ENCODE peak calls at places on chromosome 17, in four cellular contexts. N is H1; E is CD8-positive, alpha-beta T cell; L is adipocyte. D is an unnamed sample. For H3K27me3, the result is how much of the 10 kb centered on the place peaks cover.

GRCh38 chr17:8016632-8017424 is 14.4 kb downstream of the GUCY2D start:
- DNase-seq in N (peak), E (peak), L (no peak), D (peak)

GRCh38 chr17:79739148-79740062 is 8.7 kb downstream of the ENPP7 start:
- DNase-seq in N (no peak), E (no peak), L (no peak), D (no peak)

GRCh38 chr17:74922694-74923537 is at the start of gene USH1G:
- DNase-seq in N (no peak), E (no peak), L (peak), D (no peak)

GRCh38 chr17:18248300-18248731 is 10.2 kb downstream of the FLII start:
- DNase-seq in N (no peak), E (peak), L (peak), D (no peak)

GRCh38 chr17:42917236-42917603 is 16.6 kb downstream of the G6PC1 start:
- DNase-seq in N (no peak), E (no peak), L (no peak), D (no peak)

GRCh38 chr17:57557793-57558681 is 187.1 kb downstream of the CCDC182 start:
- DNase-seq in N (no peak), E (no peak), L (peak), D (peak)

GRCh38 chr17:56735842-56736241 is 97.9 kb downstream of the C17orf67 start:
- DNase-seq in N (no peak), E (no peak), L (no peak), D (no peak)

GRCh38 chr17:57902800-57903759 is 52.1 kb downstream of the CUEDC1 start:
- DNase-seq in N (no peak), E (no peak), L (peak), D (peak)

DNA sequence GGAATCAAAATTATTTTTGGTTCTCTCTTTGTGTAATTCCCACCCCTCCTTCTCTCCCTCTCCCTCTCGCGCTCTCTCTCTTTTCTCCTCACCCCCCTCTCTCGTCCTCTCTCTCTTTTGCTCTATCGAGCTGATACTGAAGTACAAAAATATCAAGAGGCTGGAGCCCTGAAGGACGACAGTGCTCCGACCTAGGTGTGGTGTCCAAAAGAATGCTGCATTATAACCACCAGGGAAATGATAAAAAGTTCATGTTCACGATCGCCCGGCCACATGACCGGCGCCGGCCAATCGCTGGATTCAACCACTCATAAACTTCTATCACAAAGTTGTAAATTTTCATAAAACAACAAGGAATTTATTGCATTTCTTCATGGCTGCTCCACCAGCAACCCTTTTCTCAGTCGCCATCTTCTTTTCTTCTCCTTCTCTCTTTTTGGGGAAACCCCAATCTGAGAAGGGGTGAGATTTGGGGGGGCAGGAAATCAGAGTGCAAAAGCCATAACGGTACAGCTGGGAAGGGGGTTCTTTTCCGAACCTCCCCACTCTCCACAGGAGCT is at the start of gene HOXB6:
- DNase-seq in N (no peak), E (no peak), L (no peak), D (no peak)
- H3K27me3 ChIP-seq in N (half or more), E (under half), L (under half), D (half or more)

GRCh38 chr17:39600469-39601009 is 7.2 kb downstream of the NEUROD2 start:
- DNase-seq in N (no peak), E (no peak), L (no peak), D (no peak)

GRCh38 chr17:39601010-39601597 is 6.6 kb downstream of the NEUROD2 start:
- DNase-seq in N (no peak), E (no peak), L (no peak), D (no peak)

GRCh38 chr17:39602533-39603303 is 5.0 kb downstream of the NEUROD2 start:
- DNase-seq in N (no peak), E (no peak), L (no peak), D (no peak)

GRCh38 chr17:39603304-39604016 is 4.3 kb downstream of the NEUROD2 start:
- DNase-seq in N (no peak), E (no peak), L (no peak), D (no peak)

DNA sequence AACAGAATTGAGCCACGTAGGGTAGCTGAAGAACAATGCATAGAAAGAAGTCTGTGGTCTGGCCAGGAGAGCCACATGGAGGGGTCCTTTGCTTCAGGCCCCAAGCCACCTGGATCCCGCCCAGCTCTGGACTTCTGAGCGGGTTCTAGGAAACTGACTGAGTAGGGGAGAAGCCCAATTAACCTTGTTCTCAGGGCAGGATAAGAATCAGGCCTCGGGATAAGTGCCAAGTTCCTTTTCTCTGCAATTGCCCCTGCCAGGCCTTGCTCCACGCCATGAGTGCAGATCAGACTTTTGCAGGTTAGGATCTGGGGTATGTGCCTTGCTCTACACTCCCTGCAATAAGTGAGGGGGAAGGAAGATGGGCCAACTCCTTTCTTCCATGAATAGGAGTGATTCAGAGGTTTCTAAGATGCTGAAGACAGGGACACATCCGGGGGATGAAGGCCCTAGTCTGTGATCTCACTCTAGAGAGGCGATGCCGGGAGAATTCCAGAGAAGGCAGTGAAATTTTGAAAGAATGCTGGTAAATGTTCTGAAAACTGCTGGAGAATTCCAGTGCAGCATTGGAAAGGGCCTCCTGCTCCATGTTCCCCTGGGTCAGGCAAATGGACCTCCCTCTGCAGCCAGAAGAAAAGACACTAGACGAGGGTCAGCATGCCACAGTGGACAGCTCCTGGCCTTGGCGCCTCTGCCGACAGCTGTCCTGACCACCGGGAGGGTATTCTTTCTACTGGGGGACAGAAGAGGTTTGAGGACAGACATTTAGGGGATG is 5.8 kb downstream of the NEUROD2 start:
- DNase-seq in N (no peak), E (no peak), L (no peak), D (no peak)
- H3K27me3 ChIP-seq in N (half or more), E (half or more), L (half or more), D (half or more)

GRCh38 chr17:1150863-1151685 is 28.7 kb downstream of the ABR start:
- DNase-seq in N (no peak), E (no peak), L (no peak), D (no peak)

GRCh38 chr17:1156864-1157263 is 22.9 kb downstream of the ABR start:
- DNase-seq in N (no peak), E (no peak), L (no peak), D (no peak)

GRCh38 chr17:1154704-1155103 is 25.1 kb downstream of the ABR start:
- DNase-seq in N (no peak), E (no peak), L (no peak), D (no peak)

GRCh38 chr17:1149869-1150268 is 29.9 kb downstream of the ABR start:
- DNase-seq in N (no peak), E (no peak), L (no peak), D (no peak)

GRCh38 chr17:1153795-1154546 is 25.8 kb downstream of the ABR start:
- DNase-seq in N (no peak), E (no peak), L (peak), D (peak)
- H3K27me3 ChIP-seq in N (under half), E (under half), L (under half), D (under half)

DNA sequence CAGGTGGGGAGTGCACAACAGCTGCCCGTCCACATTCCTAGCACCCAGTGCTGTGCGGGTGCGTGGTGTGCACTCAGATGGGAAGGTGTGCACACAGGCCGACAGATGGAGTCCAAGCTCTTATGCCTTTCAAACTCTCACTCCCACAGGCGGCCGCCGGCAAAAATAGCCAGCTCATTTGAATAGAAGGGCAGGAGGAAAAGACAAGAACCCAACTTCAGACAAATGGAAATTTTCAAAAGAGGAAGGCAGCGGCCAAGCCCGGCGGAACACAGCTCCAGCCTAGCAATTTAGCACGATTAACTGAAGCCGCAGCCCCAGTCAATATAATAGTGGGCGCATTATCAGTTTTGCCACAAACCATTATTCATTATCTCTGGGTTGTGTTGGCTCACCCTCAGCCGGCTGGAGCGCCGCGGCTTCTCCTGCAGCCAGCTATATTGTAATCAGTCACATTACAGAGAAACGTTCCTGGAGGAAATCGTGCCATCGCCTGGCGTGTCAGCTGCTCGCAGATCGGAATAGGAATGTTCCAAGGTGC is 103.9 kb upstream of the SEC14L1 start:
- DNase-seq in N (no peak), E (no peak), L (no peak), D (no peak)
- H3K27me3 ChIP-seq in N (under half), E (under half), L (half or more), D (under half)

GRCh38 chr17:48589060-48589830 is 796 bp downstream of the HOXB3 start:
- DNase-seq in N (no peak), E (no peak), L (no peak), D (no peak)

GRCh38 chr17:48587276-48588073 is 2.6 kb downstream of the HOXB3 start:
- DNase-seq in N (no peak), E (no peak), L (no peak), D (no peak)

GRCh38 chr17:48588519-48588918 is 1.5 kb downstream of the HOXB3 start:
- DNase-seq in N (no peak), E (no peak), L (no peak), D (no peak)

GRCh38 chr17:48586355-48586924 is 3.6 kb downstream of the HOXB3 start:
- DNase-seq in N (no peak), E (no peak), L (no peak), D (no peak)

GRCh38 chr17:48588074-48588415 is 2.0 kb downstream of the HOXB3 start:
- DNase-seq in N (no peak), E (no peak), L (no peak), D (no peak)
- H3K27me3 ChIP-seq in N (half or more), E (under half), L (under half), D (half or more)

GRCh38 chr17:71057938-71058337 is 888.6 kb downstream of the KCNJ2 start:
- DNase-seq in N (no peak), E (no peak), L (no peak), D (no peak)
- H3K27me3 ChIP-seq in N (under half), E (under half), L (under half), D (under half)